ENCODE peak calls at places on chromosomes 7 and 10, in five cellular contexts. S, X, J, G and A are unnamed samples.

GRCh38 chr7:74569501-74570075 is 87.9 kb upstream of the GTF2I start:
- DNase-seq in S (no peak), X (no peak), J (no peak), G (no peak), A (no peak)

GRCh38 chr10:43102063-43102828 is 25.4 kb downstream of the RET start:
- DNase-seq in S (no peak), X (no peak), J (no peak), G (no peak), A (no peak)

GRCh38 chr7:155408657-155409586 is 49.0 kb upstream of the EN2 start:
- DNase-seq in S (no peak), X (peak), J (no peak), G (no peak), A (no peak)

GRCh38 chr7:18330563-18330962 is 165.0 kb upstream of the HDAC9 start:
- DNase-seq in S (no peak), X (no peak), J (no peak), G (no peak), A (no peak)

GRCh38 chr7:75638607-75639070 is 100.1 kb downstream of the HIP1 start:
- DNase-seq in S (no peak), X (peak), J (no peak), G (no peak), A (peak)

GRCh38 chr7:48924433-48924832 is at the start of gene CDC14C:
- DNase-seq in S (no peak), X (no peak), J (no peak), G (no peak), A (no peak)

GRCh38 chr7:139341058-139341775 is at the start of gene FMC1:
- DNase-seq in S (peak), X (peak), J (peak), G (peak), A (peak)

GRCh38 chr7:25557930-25558329 is 329.6 kb upstream of the NPVF start:
- DNase-seq in S (no peak), X (no peak), J (no peak), G (no peak), A (no peak)

GRCh38 chr10:51629969-51630617 is 69.3 kb downstream of the CSTF2T start:
- DNase-seq in S (no peak), X (no peak), J (peak), G (no peak), A (peak)

GRCh38 chr7:47233996-47234395 is 347.9 kb downstream of the TNS3 start:
- DNase-seq in S (no peak), X (no peak), J (no peak), G (no peak), A (no peak)